ENCODE peak calls at places on chromosomes 11 and 22, in four cellular contexts. S is SK-N-SH, E is H1, W is K562. J is an unnamed sample.

GRCh38 chr11:27471588-27472397 is 797 bp downstream of the LGR4 start:
- DNase-seq in S (peak; percentile 81), E (no peak), W (peak; percentile 30), J (no peak)

GRCh38 chr22:43014876-43015676 is at the start of gene PACSIN2:
- DNase-seq in S (peak; percentile 96), E (peak; percentile 93), W (peak; percentile 97), J (peak; percentile 82)

GRCh38 chr11:65152157-65152556 is 17.8 kb upstream of the SYVN1 start:
- DNase-seq in S (no peak), E (no peak), W (no peak), J (no peak)

GRCh38 chr11:3138178-3139085 is 26.7 kb downstream of the OSBPL5 start:
- DNase-seq in S (no peak), E (no peak), W (peak; percentile 24), J (no peak)

GRCh38 chr11:71367756-71368155 is 80.4 kb downstream of the DHCR7 start:
- DNase-seq in S (no peak), E (no peak), W (no peak), J (no peak)

GRCh38 chr11:7281083-7281482 is 29.4 kb downstream of the SYT9 start:
- DNase-seq in S (no peak), E (peak; percentile 17), W (no peak), J (no peak)

GRCh38 chr22:26057731-26058130 is 111.5 kb upstream of the SEZ6L start:
- DNase-seq in S (no peak), E (no peak), W (no peak), J (no peak)

GRCh38 chr11:118939412-118939915 is 13.7 kb upstream of the BCL9L start:
- DNase-seq in S (no peak), E (no peak), W (no peak), J (no peak)

GRCh38 chr22:20128902-20129746 is 2.5 kb upstream of the ZDHHC8 start:
- DNase-seq in S (no peak), E (no peak), W (peak; percentile 92), J (no peak)

GRCh38 chr22:32957093-32957835 is 100.9 kb downstream of the SYN3 start:
- DNase-seq in S (peak; percentile 66), E (no peak), W (no peak), J (no peak)

GRCh38 chr22:21959274-21960074 is 6.8 kb upstream of the PPM1F start:
- DNase-seq in S (no peak), E (no peak), W (no peak), J (no peak)

GRCh38 chr22:22693531-22693884 is 49.1 kb downstream of the GGTLC2 start:
- DNase-seq in S (no peak), E (no peak), W (no peak), J (no peak)

GRCh38 chr22:35629406-35630234 is 12.5 kb upstream of the MB start:
- DNase-seq in S (no peak), E (peak; percentile 60), W (peak; percentile 56), J (peak; percentile 61)

GRCh38 chr22:44129614-44129976 is 51.1 kb upstream of the PARVG start:
- DNase-seq in S (peak; percentile 44), E (no peak), W (peak; percentile 12), J (no peak)

GRCh38 chr22:50621491-50621880 is 6.5 kb downstream of the ARSA start:
- DNase-seq in S (peak; percentile 13), E (no peak), W (no peak), J (peak; percentile 69)

GRCh38 chr11:64389851-64390250 is 30.9 kb downstream of the RPS6KA4 start:
- DNase-seq in S (no peak), E (no peak), W (no peak), J (no peak)

GRCh38 chr11:125423247-125423849 is 72.7 kb downstream of the FEZ1 start:
- DNase-seq in S (no peak), E (no peak), W (peak; percentile 37), J (no peak)

GRCh38 chr11:73759520-73760065 is 1.3 kb downstream of the RAB6A start:
- DNase-seq in S (peak; percentile 36), E (no peak), W (no peak), J (no peak)

GRCh38 chr22:31947296-31947695 is 3.0 kb downstream of the YWHAH start:
- DNase-seq in S (no peak), E (no peak), W (peak; percentile 67), J (no peak)

GRCh38 chr11:129508163-129508562 is 132.5 kb downstream of the BARX2 start:
- DNase-seq in S (no peak), E (no peak), W (no peak), J (no peak)

GRCh38 chr11:68052137-68052873 is 13.5 kb downstream of the TCIRG1 start:
- DNase-seq in S (no peak), E (no peak), W (no peak), J (no peak)

GRCh38 chr11:95465887-95466286 is 234.9 kb upstream of the SESN3 start:
- DNase-seq in S (no peak), E (no peak), W (no peak), J (no peak)

GRCh38 chr11:73291781-73292180 is 16.3 kb upstream of the ARHGEF17 start:
- DNase-seq in S (no peak), E (no peak), W (no peak), J (no peak)

GRCh38 chr11:12042215-12042676 is 33.8 kb upstream of the DKK3 start:
- DNase-seq in S (no peak), E (no peak), W (no peak), J (no peak)

DNA sequence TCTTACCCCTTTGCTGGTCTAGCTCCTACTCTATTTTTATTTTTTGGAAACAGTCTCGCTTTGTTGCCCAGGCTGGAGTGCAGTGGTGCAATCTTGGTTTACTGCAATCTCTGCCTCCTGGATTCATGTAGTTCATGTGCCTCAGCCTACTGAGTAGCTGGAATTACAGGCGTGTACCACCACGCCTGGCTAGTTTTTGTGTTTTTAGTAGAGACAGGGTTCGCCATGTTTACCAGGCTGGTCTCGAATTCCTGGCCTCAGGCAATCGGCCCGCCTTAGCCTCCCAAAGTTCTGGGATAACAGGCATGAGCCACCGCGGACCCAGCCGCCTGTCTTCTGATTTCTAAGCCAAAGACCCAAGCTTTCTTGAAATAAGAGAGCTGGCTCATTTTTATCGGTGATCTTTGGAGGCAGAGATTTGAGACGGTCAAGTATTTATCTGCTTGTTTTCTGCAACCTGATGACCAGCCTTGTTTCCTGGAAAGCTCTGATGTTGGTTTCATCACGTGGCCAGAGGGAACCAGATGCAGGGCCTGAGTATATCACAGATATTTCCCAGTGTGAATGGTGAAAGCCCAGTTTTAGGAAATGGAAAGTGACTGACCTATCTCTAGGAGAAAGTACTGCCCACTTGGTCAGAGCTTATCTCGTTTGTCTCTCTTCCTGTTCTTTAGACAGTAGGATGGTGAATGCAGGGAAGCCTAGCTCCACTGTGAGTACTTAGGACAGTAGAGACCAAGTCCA is 5.7 kb upstream of the SIDT2 start:
- DNase-seq in S (peak; percentile 20), E (no peak), W (peak; percentile 82), J (no peak)
- TF ChIP-seq NRF1 in S (no peak), E (no peak), W (no peak), J (no peak)

DNA sequence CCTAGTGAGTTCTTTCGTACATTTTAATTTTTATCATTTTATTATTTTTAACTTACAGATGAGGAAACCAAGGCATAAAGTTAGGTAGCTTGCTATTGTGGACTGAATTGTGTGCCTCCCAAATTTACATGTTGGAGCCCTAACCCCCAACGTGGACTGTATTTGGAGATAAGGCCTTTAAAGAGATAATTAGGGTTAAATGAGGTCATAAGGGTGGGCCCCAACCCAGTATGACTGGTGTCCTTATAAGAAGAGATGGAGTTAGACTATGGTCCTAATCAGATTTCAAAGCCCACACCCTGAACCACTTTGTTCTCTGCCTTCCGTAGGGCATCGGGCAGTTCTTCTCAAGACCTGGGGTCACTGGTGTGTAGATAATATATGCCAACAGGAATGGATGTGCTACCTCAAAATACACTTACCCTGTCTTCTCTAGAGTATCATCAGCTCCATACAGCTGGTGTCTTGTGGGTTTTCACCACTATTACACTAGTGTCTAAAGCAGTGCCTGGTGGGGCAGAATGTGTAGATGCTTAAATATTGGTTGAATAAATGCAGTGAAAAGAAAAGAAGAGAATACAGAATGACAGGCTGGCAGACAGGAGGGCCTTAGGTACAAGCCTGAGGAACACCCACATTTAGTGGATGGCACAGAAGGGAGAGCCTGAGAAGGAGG is 20.1 kb upstream of the RAG2 start:
- DNase-seq in S (no peak), E (no peak), W (peak; percentile 28), J (no peak)
- TF ChIP-seq RFX5 in S (no peak), E (no peak), W (no peak), J (no peak)

DNA sequence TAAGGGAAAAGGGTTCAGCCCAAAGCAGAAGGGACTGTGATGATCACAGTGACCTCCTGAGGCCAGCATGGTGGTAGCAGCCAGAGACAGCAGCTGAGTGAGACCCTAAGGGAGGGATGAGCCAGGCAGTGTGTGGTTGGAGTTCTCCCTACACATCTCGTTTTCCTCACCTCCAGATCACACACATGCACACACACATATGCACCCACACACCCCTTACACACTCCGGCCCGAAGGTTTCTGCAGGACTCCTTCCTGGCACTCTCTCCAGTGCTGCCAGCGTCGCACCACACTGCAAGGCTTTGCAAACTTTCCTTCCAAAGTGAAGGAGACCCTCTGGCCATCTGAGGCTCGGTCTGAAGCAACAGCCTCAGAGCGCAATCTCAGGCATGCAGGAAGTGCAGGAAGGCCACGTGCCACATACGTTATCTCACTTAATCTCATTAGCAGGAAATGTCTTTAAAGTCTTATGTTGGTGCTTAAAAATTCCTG is 26.9 kb upstream of the TP53I11 start:
- DNase-seq in S (peak; percentile 57), E (no peak), W (no peak), J (no peak)
- TF ChIP-seq NRF1 in S (no peak), E (no peak), W (no peak), J (no peak)

GRCh38 chr11:14587203-14587602 is 56.4 kb upstream of the PDE3B start:
- DNase-seq in S (no peak), E (no peak), W (no peak), J (no peak)
- TF ChIP-seq RFX5 in S (no peak), E (no peak), W (no peak), J (no peak)

DNA sequence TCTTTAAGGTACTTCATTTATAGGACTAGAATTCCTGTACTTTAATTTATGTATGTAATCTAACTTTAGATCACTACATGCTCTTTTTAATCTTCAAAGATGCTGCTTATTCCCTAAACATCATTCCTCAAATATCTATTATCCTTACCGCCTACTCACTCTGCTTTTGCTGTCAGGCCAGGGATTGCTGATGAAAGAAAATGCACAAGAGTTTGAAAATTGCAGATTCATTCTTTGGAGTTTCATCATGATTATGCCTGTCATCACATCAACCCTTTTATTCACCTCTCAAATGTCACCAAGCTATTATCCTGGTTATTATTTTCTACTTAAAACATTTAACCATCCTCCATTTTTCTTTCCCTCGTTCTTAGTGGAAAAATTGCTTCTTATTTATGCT is 802.7 kb downstream of the METTL15 start:
- DNase-seq in S (no peak), E (no peak), W (no peak), J (no peak)
- TF ChIP-seq NRF1 in S (no peak), E (no peak), W (no peak), J (no peak)

GRCh38 chr11:113242767-113243397 is 71.5 kb upstream of the TTC12 start:
- DNase-seq in S (no peak), E (no peak), W (no peak), J (no peak)
- TF ChIP-seq RFX5 in S (no peak), E (no peak), W (no peak), J (no peak)